ENCODE peak calls at places on chromosomes 2 and 18, in four cellular contexts. One of them, this sample, is unnamed. For H3K4me1, the result is how much of the 10 kb centered on the place peaks cover.

GRCh38 chr2:219125225-219125885 is 35.3 kb downstream of the NHEJ1 start:
- DNase-seq in transverse colon: peak
- DNase-seq in adipocyte: peak
- DNase-seq in testis: peak
- DNase-seq in this sample: no peak

GRCh38 chr2:30764021-30764800 is 43.0 kb downstream of the CAPN13 start:
- DNase-seq in transverse colon: no peak
- DNase-seq in testis: no peak
- DNase-seq in adipocyte: no peak
- DNase-seq in this sample: no peak

GRCh38 chr2:101516833-101517690 is 42.1 kb upstream of the RFX8 start:
- DNase-seq in adipocyte: peak
- DNase-seq in testis: no peak
- DNase-seq in transverse colon: no peak
- DNase-seq in this sample: peak

GRCh38 chr2:21333249-21333648 is 209.5 kb downstream of the TDRD15 start:
- DNase-seq in testis: no peak
- DNase-seq in transverse colon: no peak
- DNase-seq in adipocyte: no peak
- DNase-seq in this sample: no peak

GRCh38 chr2:211955648-211956047 is 583.0 kb downstream of the ERBB4 start:
- DNase-seq in testis: no peak
- DNase-seq in adipocyte: no peak
- DNase-seq in transverse colon: no peak
- DNase-seq in this sample: no peak

GRCh38 chr2:36373149-36373880 is 17.7 kb downstream of the CRIM1 start:
- DNase-seq in transverse colon: peak
- DNase-seq in adipocyte: peak
- DNase-seq in testis: no peak
- DNase-seq in this sample: no peak

GRCh38 chr2:220893411-220893810 is 678.7 kb downstream of the EPHA4 start:
- DNase-seq in testis: no peak
- DNase-seq in adipocyte: no peak
- DNase-seq in transverse colon: no peak
- DNase-seq in this sample: peak

GRCh38 chr2:159891917-159892691 is 94.1 kb upstream of the CD302 start:
- DNase-seq in transverse colon: no peak
- DNase-seq in testis: no peak
- DNase-seq in adipocyte: peak
- DNase-seq in this sample: peak

GRCh38 chr2:63399171-63399570 is 189.1 kb downstream of the WDPCP start:
- DNase-seq in testis: no peak
- DNase-seq in transverse colon: no peak
- DNase-seq in adipocyte: no peak
- DNase-seq in this sample: no peak

GRCh38 chr18:44802508-44802907 is 121.8 kb downstream of the SETBP1 start:
- DNase-seq in transverse colon: no peak
- DNase-seq in adipocyte: peak
- DNase-seq in testis: no peak
- DNase-seq in this sample: peak

GRCh38 chr2:204475403-204475802 is 69.9 kb upstream of the PARD3B start:
- DNase-seq in transverse colon: no peak
- DNase-seq in testis: no peak
- DNase-seq in adipocyte: no peak
- DNase-seq in this sample: no peak

GRCh38 chr2:202014328-202015034 is 19.2 kb upstream of the FZD7 start:
- DNase-seq in transverse colon: no peak
- DNase-seq in testis: no peak
- DNase-seq in adipocyte: no peak
- DNase-seq in this sample: no peak

GRCh38 chr2:94874277-94874997 is 3.2 kb downstream of the TEKT4 start:
- DNase-seq in adipocyte: peak
- DNase-seq in testis: no peak
- DNase-seq in transverse colon: peak
- DNase-seq in this sample: no peak

GRCh38 chr18:22169011-22169888 is at the start of gene GATA6:
- DNase-seq in adipocyte: peak
- DNase-seq in transverse colon: peak
- DNase-seq in testis: peak
- DNase-seq in this sample: peak

GRCh38 chr18:33076601-33077000 is 303.8 kb upstream of the KLHL14 start:
- DNase-seq in adipocyte: no peak
- DNase-seq in transverse colon: no peak
- DNase-seq in testis: no peak
- DNase-seq in this sample: no peak

GRCh38 chr2:10305254-10305635 is 2.5 kb downstream of the HPCAL1 start:
- DNase-seq in transverse colon: no peak
- DNase-seq in testis: no peak
- DNase-seq in adipocyte: peak
- DNase-seq in this sample: no peak

GRCh38 chr2:67997528-67998267 is 65.1 kb downstream of the C1D start:
- DNase-seq in adipocyte: peak
- DNase-seq in testis: no peak
- DNase-seq in transverse colon: no peak
- DNase-seq in this sample: peak

GRCh38 chr18:22052405-22053105 is 116.8 kb upstream of the GATA6 start:
- DNase-seq in transverse colon: peak
- DNase-seq in testis: peak
- DNase-seq in adipocyte: no peak
- DNase-seq in this sample: no peak

GRCh38 chr2:113784823-113785744 is 28.6 kb upstream of the SLC35F5 start:
- DNase-seq in transverse colon: no peak
- DNase-seq in testis: no peak
- DNase-seq in adipocyte: peak
- DNase-seq in this sample: no peak

GRCh38 chr2:115124817-115125216 is 682.4 kb downstream of the DPP10 start:
- DNase-seq in transverse colon: no peak
- DNase-seq in adipocyte: no peak
- DNase-seq in testis: no peak
- DNase-seq in this sample: no peak

GRCh38 chr2:198615972-198616371 is 811.6 kb downstream of the PLCL1 start:
- DNase-seq in adipocyte: peak
- DNase-seq in transverse colon: peak
- DNase-seq in testis: no peak
- DNase-seq in this sample: no peak

GRCh38 chr2:2260691-2261268 is 70.3 kb downstream of the MYT1L start:
- DNase-seq in adipocyte: no peak
- DNase-seq in transverse colon: no peak
- DNase-seq in testis: no peak
- DNase-seq in this sample: no peak

GRCh38 chr2:204686415-204686814 is 141.1 kb downstream of the PARD3B start:
- DNase-seq in transverse colon: no peak
- DNase-seq in testis: no peak
- DNase-seq in adipocyte: no peak
- DNase-seq in this sample: peak

GRCh38 chr2:102520009-102520408 is 47.0 kb downstream of the SLC9A4 start:
- DNase-seq in testis: peak
- DNase-seq in adipocyte: peak
- DNase-seq in transverse colon: peak
- DNase-seq in this sample: peak

GRCh38 chr2:45166229-45166890 is 157.1 kb upstream of the SIX2 start:
- DNase-seq in testis: no peak
- DNase-seq in adipocyte: no peak
- DNase-seq in transverse colon: no peak
- DNase-seq in this sample: no peak

DNA sequence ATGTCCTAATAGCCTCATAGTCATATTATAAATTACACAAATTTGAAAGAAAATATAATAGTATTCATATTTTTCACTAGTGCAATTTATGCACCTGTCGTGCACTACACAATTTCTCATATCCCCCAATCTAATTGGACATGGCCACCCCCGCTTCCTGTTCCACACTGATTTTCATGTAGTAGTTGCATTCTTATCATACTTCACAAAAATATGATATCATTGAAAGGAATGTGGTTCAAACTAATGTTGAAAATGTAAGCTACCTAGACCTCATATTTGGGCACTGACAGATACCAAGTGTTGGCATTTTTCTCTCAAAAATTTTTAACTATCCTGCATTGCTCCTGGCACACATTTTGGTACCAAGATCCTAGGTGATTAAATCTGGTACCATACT is 985.5 kb upstream of the POU3F3 start:
- DNase-seq in adipocyte: no peak
- DNase-seq in transverse colon: no peak
- DNase-seq in testis: no peak
- DNase-seq in this sample: no peak
- H3K4me1 ChIP-seq in adipocyte: under half
- H3K4me1 ChIP-seq in transverse colon: under half
- H3K4me1 ChIP-seq in testis: under half
- H3K4me1 ChIP-seq in this sample: under half

GRCh38 chr18:2536063-2536462 is 35.2 kb downstream of the METTL4 start:
- DNase-seq in testis: no peak
- DNase-seq in adipocyte: no peak
- DNase-seq in transverse colon: no peak
- DNase-seq in this sample: no peak
- H3K4me1 ChIP-seq in testis: under half
- H3K4me1 ChIP-seq in adipocyte: under half
- H3K4me1 ChIP-seq in transverse colon: under half
- H3K4me1 ChIP-seq in this sample: under half

DNA sequence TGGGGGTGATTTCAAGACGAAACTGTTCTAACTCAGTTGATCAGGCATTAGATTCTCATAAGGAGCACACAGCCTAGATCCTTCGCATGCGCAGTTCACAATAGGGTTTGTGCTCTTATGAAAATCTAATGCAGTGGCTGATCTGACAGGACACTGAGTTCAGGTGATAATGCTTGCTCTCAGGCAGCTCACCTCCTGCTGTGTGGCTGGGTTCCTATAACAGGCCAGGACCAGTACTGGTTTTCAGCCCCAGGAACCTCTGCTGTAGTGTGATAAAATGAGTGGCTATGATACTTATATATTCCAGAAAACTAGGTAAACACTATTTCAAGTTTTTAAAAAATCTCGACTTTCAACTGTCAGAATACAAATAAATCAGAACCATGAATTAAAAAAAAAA is 271.4 kb downstream of the GALNT13 start:
- DNase-seq in transverse colon: no peak
- DNase-seq in testis: no peak
- DNase-seq in adipocyte: no peak
- DNase-seq in this sample: no peak
- H3K4me1 ChIP-seq in transverse colon: under half
- H3K4me1 ChIP-seq in testis: under half
- H3K4me1 ChIP-seq in adipocyte: under half
- H3K4me1 ChIP-seq in this sample: under half

GRCh38 chr2:7592618-7593140 is 675.5 kb downstream of the RNF144A start:
- DNase-seq in adipocyte: no peak
- DNase-seq in testis: no peak
- DNase-seq in transverse colon: no peak
- DNase-seq in this sample: no peak
- H3K4me1 ChIP-seq in adipocyte: under half
- H3K4me1 ChIP-seq in testis: under half
- H3K4me1 ChIP-seq in transverse colon: under half
- H3K4me1 ChIP-seq in this sample: under half

GRCh38 chr2:38466849-38467767 is 90.0 kb upstream of the ATL2 start:
- DNase-seq in adipocyte: peak
- DNase-seq in transverse colon: no peak
- DNase-seq in testis: no peak
- DNase-seq in this sample: no peak

GRCh38 chr2:38473333-38474005 is 96.4 kb upstream of the ATL2 start:
- DNase-seq in testis: no peak
- DNase-seq in adipocyte: no peak
- DNase-seq in transverse colon: no peak
- DNase-seq in this sample: no peak

GRCh38 chr2:38467768-38468463 is 90.8 kb upstream of the ATL2 start:
- DNase-seq in adipocyte: peak
- DNase-seq in testis: no peak
- DNase-seq in transverse colon: no peak
- DNase-seq in this sample: no peak

GRCh38 chr2:38466409-38466808 is 89.3 kb upstream of the ATL2 start:
- DNase-seq in adipocyte: no peak
- DNase-seq in testis: no peak
- DNase-seq in transverse colon: no peak
- DNase-seq in this sample: no peak

GRCh38 chr2:38470115-38470514 is 93.0 kb upstream of the ATL2 start:
- DNase-seq in transverse colon: no peak
- DNase-seq in testis: no peak
- DNase-seq in adipocyte: no peak
- DNase-seq in this sample: no peak
- H3K4me1 ChIP-seq in transverse colon: under half
- H3K4me1 ChIP-seq in testis: under half
- H3K4me1 ChIP-seq in adipocyte: under half
- H3K4me1 ChIP-seq in this sample: under half

GRCh38 chr2:196365132-196365531 is 193.8 kb upstream of the STK17B start:
- DNase-seq in testis: no peak
- DNase-seq in transverse colon: no peak
- DNase-seq in adipocyte: no peak
- DNase-seq in this sample: no peak

GRCh38 chr2:196368546-196369225 is 197.3 kb upstream of the STK17B start:
- DNase-seq in transverse colon: no peak
- DNase-seq in adipocyte: no peak
- DNase-seq in testis: no peak
- DNase-seq in this sample: no peak

GRCh38 chr2:196365923-196366322 is 194.5 kb upstream of the STK17B start:
- DNase-seq in adipocyte: no peak
- DNase-seq in transverse colon: no peak
- DNase-seq in testis: no peak
- DNase-seq in this sample: no peak

GRCh38 chr2:196369967-196370366 is 198.6 kb upstream of the STK17B start:
- DNase-seq in transverse colon: no peak
- DNase-seq in testis: no peak
- DNase-seq in adipocyte: no peak
- DNase-seq in this sample: peak

DNA sequence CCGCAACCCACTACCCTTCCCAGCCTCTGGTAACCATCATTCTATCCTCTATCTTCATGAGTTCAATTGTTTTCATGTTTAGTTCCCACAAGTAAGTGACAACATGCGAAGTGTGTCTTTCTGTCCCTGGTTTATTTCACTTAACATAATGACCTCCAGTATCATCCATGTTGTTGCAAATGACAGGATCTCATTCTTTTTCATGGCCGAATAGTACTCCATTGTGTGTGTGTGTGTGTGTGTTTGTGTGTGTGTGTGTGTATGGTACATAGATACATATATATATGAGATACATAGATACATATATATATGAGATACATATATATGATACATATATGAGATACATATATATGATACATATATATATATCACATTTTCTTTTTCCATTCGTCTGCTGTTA is 196.3 kb upstream of the STK17B start:
- DNase-seq in testis: no peak
- DNase-seq in adipocyte: no peak
- DNase-seq in transverse colon: no peak
- DNase-seq in this sample: no peak
- H3K4me1 ChIP-seq in testis: under half
- H3K4me1 ChIP-seq in adipocyte: under half
- H3K4me1 ChIP-seq in transverse colon: under half
- H3K4me1 ChIP-seq in this sample: under half